ENCODE peak calls at places on chromosomes 11 and 22, in ten cellular contexts. One of them, this sample, is unnamed.

GRCh38 chr11:12279672-12280108 is 97.7 kb upstream of the PARVA start:
- DNase-seq in coronary artery: no peak
- DNase-seq in foreskin keratinocyte: no peak
- DNase-seq in naive thymus-derived CD8-positive, alpha-beta T cell: no peak
- DNase-seq in kidney: no peak
- DNase-seq in T-helper 2 cell treated with Interferon-gamma antibody and Interleukin-4, amounts not matched to agents 5 μg/mL and 100 μg/mL, for 36 hours: no peak
- DNase-seq in left ventricle myocardium inferior: no peak
- DNase-seq in brain microvascular endothelial cell: no peak
- DNase-seq in non-pigmented ciliary epithelial cell: no peak
- DNase-seq in progenitor cell of endocrine pancreas: no peak
- DNase-seq in this sample: no peak

GRCh38 chr11:66467756-66468155 is 1.1 kb downstream of the PELI3 start:
- DNase-seq in coronary artery: no peak
- DNase-seq in foreskin keratinocyte: no peak
- DNase-seq in naive thymus-derived CD8-positive, alpha-beta T cell: no peak
- DNase-seq in kidney: peak; percentile 75
- DNase-seq in T-helper 2 cell treated with Interferon-gamma antibody and Interleukin-4, amounts not matched to agents 5 μg/mL and 100 μg/mL, for 36 hours: no peak
- DNase-seq in left ventricle myocardium inferior: no peak
- DNase-seq in brain microvascular endothelial cell: no peak
- DNase-seq in non-pigmented ciliary epithelial cell: no peak
- DNase-seq in progenitor cell of endocrine pancreas: no peak
- DNase-seq in this sample: no peak

GRCh38 chr11:113603277-113604059 is 102.6 kb downstream of the TMPRSS5 start:
- DNase-seq in coronary artery: no peak
- DNase-seq in foreskin keratinocyte: no peak
- DNase-seq in naive thymus-derived CD8-positive, alpha-beta T cell: no peak
- DNase-seq in kidney: no peak
- DNase-seq in T-helper 2 cell treated with Interferon-gamma antibody and Interleukin-4, amounts not matched to agents 5 μg/mL and 100 μg/mL, for 36 hours: no peak
- DNase-seq in left ventricle myocardium inferior: peak; percentile 53
- DNase-seq in brain microvascular endothelial cell: no peak
- DNase-seq in non-pigmented ciliary epithelial cell: no peak
- DNase-seq in progenitor cell of endocrine pancreas: no peak
- DNase-seq in this sample: no peak

GRCh38 chr11:120510406-120511115 is 987 bp upstream of the GRIK4 start:
- DNase-seq in coronary artery: peak; percentile 64
- DNase-seq in foreskin keratinocyte: no peak
- DNase-seq in naive thymus-derived CD8-positive, alpha-beta T cell: no peak
- DNase-seq in kidney: no peak
- DNase-seq in T-helper 2 cell treated with Interferon-gamma antibody and Interleukin-4, amounts not matched to agents 5 μg/mL and 100 μg/mL, for 36 hours: no peak
- DNase-seq in left ventricle myocardium inferior: no peak
- DNase-seq in brain microvascular endothelial cell: no peak
- DNase-seq in non-pigmented ciliary epithelial cell: no peak
- DNase-seq in progenitor cell of endocrine pancreas: no peak
- DNase-seq in this sample: no peak

GRCh38 chr11:33790088-33790487 is 15.8 kb upstream of the FBXO3 start:
- DNase-seq in coronary artery: no peak
- DNase-seq in foreskin keratinocyte: no peak
- DNase-seq in naive thymus-derived CD8-positive, alpha-beta T cell: no peak
- DNase-seq in kidney: no peak
- DNase-seq in T-helper 2 cell treated with Interferon-gamma antibody and Interleukin-4, amounts not matched to agents 5 μg/mL and 100 μg/mL, for 36 hours: no peak
- DNase-seq in left ventricle myocardium inferior: no peak
- DNase-seq in brain microvascular endothelial cell: no peak
- DNase-seq in non-pigmented ciliary epithelial cell: no peak
- DNase-seq in progenitor cell of endocrine pancreas: no peak
- DNase-seq in this sample: no peak

GRCh38 chr11:99505319-99505718 is 484.6 kb downstream of the CNTN5 start:
- DNase-seq in coronary artery: no peak
- DNase-seq in foreskin keratinocyte: peak; percentile 7
- DNase-seq in naive thymus-derived CD8-positive, alpha-beta T cell: no peak
- DNase-seq in kidney: no peak
- DNase-seq in T-helper 2 cell treated with Interferon-gamma antibody and Interleukin-4, amounts not matched to agents 5 μg/mL and 100 μg/mL, for 36 hours: no peak
- DNase-seq in left ventricle myocardium inferior: no peak
- DNase-seq in brain microvascular endothelial cell: peak; percentile 25
- DNase-seq in non-pigmented ciliary epithelial cell: peak; percentile 30
- DNase-seq in progenitor cell of endocrine pancreas: no peak
- DNase-seq in this sample: no peak

GRCh38 chr11:8258771-8259170 is 4.9 kb downstream of the LMO1 start:
- DNase-seq in coronary artery: peak; percentile 35
- DNase-seq in foreskin keratinocyte: peak; percentile 58
- DNase-seq in naive thymus-derived CD8-positive, alpha-beta T cell: peak; percentile 5
- DNase-seq in kidney: peak; percentile 31
- DNase-seq in T-helper 2 cell treated with Interferon-gamma antibody and Interleukin-4, amounts not matched to agents 5 μg/mL and 100 μg/mL, for 36 hours: no peak
- DNase-seq in left ventricle myocardium inferior: no peak
- DNase-seq in brain microvascular endothelial cell: peak; percentile 27
- DNase-seq in non-pigmented ciliary epithelial cell: peak; percentile 28
- DNase-seq in progenitor cell of endocrine pancreas: no peak
- DNase-seq in this sample: no peak

GRCh38 chr11:64729851-64730382 is 6.9 kb upstream of the NRXN2 start:
- DNase-seq in coronary artery: no peak
- DNase-seq in foreskin keratinocyte: no peak
- DNase-seq in naive thymus-derived CD8-positive, alpha-beta T cell: no peak
- DNase-seq in kidney: peak; percentile 78
- DNase-seq in T-helper 2 cell treated with Interferon-gamma antibody and Interleukin-4, amounts not matched to agents 5 μg/mL and 100 μg/mL, for 36 hours: no peak
- DNase-seq in left ventricle myocardium inferior: no peak
- DNase-seq in brain microvascular endothelial cell: no peak
- DNase-seq in non-pigmented ciliary epithelial cell: no peak
- DNase-seq in progenitor cell of endocrine pancreas: no peak
- DNase-seq in this sample: no peak

GRCh38 chr22:21450858-21451331 is 16.3 kb upstream of the TMEM191C start:
- DNase-seq in coronary artery: no peak
- DNase-seq in foreskin keratinocyte: no peak
- DNase-seq in naive thymus-derived CD8-positive, alpha-beta T cell: no peak
- DNase-seq in kidney: peak; percentile 61
- DNase-seq in T-helper 2 cell treated with Interferon-gamma antibody and Interleukin-4, amounts not matched to agents 5 μg/mL and 100 μg/mL, for 36 hours: no peak
- DNase-seq in left ventricle myocardium inferior: no peak
- DNase-seq in brain microvascular endothelial cell: no peak
- DNase-seq in non-pigmented ciliary epithelial cell: no peak
- DNase-seq in progenitor cell of endocrine pancreas: no peak
- DNase-seq in this sample: no peak

GRCh38 chr11:12185106-12185690 is 74.8 kb downstream of the MICAL2 start:
- DNase-seq in coronary artery: no peak
- DNase-seq in foreskin keratinocyte: no peak
- DNase-seq in naive thymus-derived CD8-positive, alpha-beta T cell: no peak
- DNase-seq in kidney: no peak
- DNase-seq in T-helper 2 cell treated with Interferon-gamma antibody and Interleukin-4, amounts not matched to agents 5 μg/mL and 100 μg/mL, for 36 hours: no peak
- DNase-seq in left ventricle myocardium inferior: no peak
- DNase-seq in brain microvascular endothelial cell: no peak
- DNase-seq in non-pigmented ciliary epithelial cell: no peak
- DNase-seq in progenitor cell of endocrine pancreas: no peak
- DNase-seq in this sample: no peak

GRCh38 chr11:95143106-95143681 is 53.5 kb downstream of the ENDOD1 start:
- DNase-seq in coronary artery: no peak
- DNase-seq in foreskin keratinocyte: peak; percentile 34
- DNase-seq in naive thymus-derived CD8-positive, alpha-beta T cell: no peak
- DNase-seq in kidney: no peak
- DNase-seq in T-helper 2 cell treated with Interferon-gamma antibody and Interleukin-4, amounts not matched to agents 5 μg/mL and 100 μg/mL, for 36 hours: no peak
- DNase-seq in left ventricle myocardium inferior: no peak
- DNase-seq in brain microvascular endothelial cell: no peak
- DNase-seq in non-pigmented ciliary epithelial cell: no peak
- DNase-seq in progenitor cell of endocrine pancreas: no peak
- DNase-seq in this sample: no peak

GRCh38 chr11:69220581-69221051 is 64.9 kb downstream of the SMIM38 start:
- DNase-seq in coronary artery: peak; percentile 56
- DNase-seq in foreskin keratinocyte: no peak
- DNase-seq in naive thymus-derived CD8-positive, alpha-beta T cell: peak; percentile 13
- DNase-seq in kidney: no peak
- DNase-seq in T-helper 2 cell treated with Interferon-gamma antibody and Interleukin-4, amounts not matched to agents 5 μg/mL and 100 μg/mL, for 36 hours: no peak
- DNase-seq in left ventricle myocardium inferior: no peak
- DNase-seq in brain microvascular endothelial cell: no peak
- DNase-seq in non-pigmented ciliary epithelial cell: no peak
- DNase-seq in progenitor cell of endocrine pancreas: no peak
- DNase-seq in this sample: no peak

GRCh38 chr11:62108017-62108750 is 15.6 kb upstream of the INCENP start:
- DNase-seq in coronary artery: no peak
- DNase-seq in foreskin keratinocyte: peak; percentile 42
- DNase-seq in naive thymus-derived CD8-positive, alpha-beta T cell: peak; percentile 40
- DNase-seq in kidney: no peak
- DNase-seq in T-helper 2 cell treated with Interferon-gamma antibody and Interleukin-4, amounts not matched to agents 5 μg/mL and 100 μg/mL, for 36 hours: no peak
- DNase-seq in left ventricle myocardium inferior: no peak
- DNase-seq in brain microvascular endothelial cell: peak; percentile 24
- DNase-seq in non-pigmented ciliary epithelial cell: no peak
- DNase-seq in progenitor cell of endocrine pancreas: no peak
- DNase-seq in this sample: peak; percentile 51